ENCODE peak calls at places on chromosome 9, in four cellular contexts. H is lower leg skin; R is nephron progenitor cell; O is stimulated activated CD8-positive, alpha-beta memory T cell treated with anti-CD3 and anti-CD28 coated beads, Interleukin-12 subunit alpha, Interleukin-12 subunit beta, amount 100 ng/mL, for 1 hour. P is an unnamed sample.

GRCh38 chr9:122246666-122247065 is 17.9 kb upstream of the LHX6 start:
- DNase-seq in H (no peak), R (no peak), O (no peak), P (no peak)

GRCh38 chr9:93683331-93684134 is 107.1 kb downstream of the PHF2 start:
- DNase-seq in H (peak), R (no peak), O (no peak), P (no peak)

GRCh38 chr9:89427621-89428221 is 70.2 kb downstream of the SEMA4D start:
- DNase-seq in H (no peak), R (no peak), O (peak), P (no peak)

GRCh38 chr9:30967484-30967883 is 1417.0 kb upstream of the ACO1 start:
- DNase-seq in H (no peak), R (no peak), O (no peak), P (no peak)

GRCh38 chr9:70065572-70065971 is 21.9 kb downstream of the MAMDC2 start:
- DNase-seq in H (no peak), R (no peak), O (no peak), P (no peak)

GRCh38 chr9:92634712-92635605 is 35.0 kb downstream of the IPPK start:
- DNase-seq in H (peak), R (peak), O (peak), P (peak)

GRCh38 chr9:16343249-16344237 is 526.9 kb downstream of the BNC2 start:
- DNase-seq in H (no peak), R (no peak), O (no peak), P (no peak)

GRCh38 chr9:35771943-35772342 is 17.9 kb upstream of the MSMP start:
- DNase-seq in H (no peak), R (no peak), O (no peak), P (no peak)

GRCh38 chr9:136541709-136542108 is 4.1 kb downstream of the NOTCH1 start:
- DNase-seq in H (no peak), R (no peak), O (no peak), P (no peak)

GRCh38 chr9:137319434-137319975 is 17.4 kb upstream of the NRARP start:
- DNase-seq in H (no peak), R (no peak), O (no peak), P (no peak)

GRCh38 chr9:129071526-129072131 is 9.3 kb upstream of the DOLPP1 start:
- DNase-seq in H (no peak), R (no peak), O (no peak), P (peak)

GRCh38 chr9:11319477-11320060 is 706.8 kb upstream of the PTPRD start:
- DNase-seq in H (no peak), R (peak), O (no peak), P (peak)

P was measured in NT2/D1.